ENCODE peak calls at places on chromosomes 3 and 15, in four cellular contexts. W is stimulated activated CD4-positive, alpha-beta T cell treated with anti-CD3 and anti-CD28 coated beads, TNF-alpha, amount 100 ng/mL, for 4 hours; R is activated T-helper 2 cell treated with anti-CD3 and anti-CD28 coated beads, Interferon-gamma antibody, Interleukin-2, Interleukin-4, amounts not matched to agents 10 μg/mL and 5 μg/mL and 100 μg/mL, durations not matched to agents 14 hours and 24 hours and 36 hours; G is myocyte. H is an unnamed sample.
A peak's percentile ranks its signal among the peaks of the same experiment; 100 is the strongest.

GRCh38 chr3:186259612-186260383 is 102.2 kb downstream of the DGKG start:
- DNase-seq in R (peak; percentile 27), W (peak; percentile 44), G (peak; percentile 54), H (peak; percentile 80)

GRCh38 chr15:38627684-38628277 is 63.2 kb upstream of the RASGRP1 start:
- DNase-seq in W (no peak), R (no peak), G (no peak), H (no peak)

GRCh38 chr15:101477851-101478353 is 11.6 kb downstream of the PCSK6 start:
- DNase-seq in G (no peak), W (no peak), R (no peak), H (no peak)

GRCh38 chr15:96629501-96629900 is 299.0 kb downstream of the NR2F2 start:
- DNase-seq in W (no peak), G (no peak), R (no peak), H (no peak)

GRCh38 chr3:140238646-140239314 is 303.8 kb downstream of the CLSTN2 start:
- DNase-seq in G (no peak), R (no peak), W (no peak), H (no peak)

GRCh38 chr15:48507416-48508065 is 138.0 kb downstream of the FBN1 start:
- DNase-seq in G (peak; percentile 57), W (no peak), R (no peak), H (no peak)

GRCh38 chr15:38224486-38224885 is 28.1 kb upstream of the SPRED1 start:
- DNase-seq in G (no peak), R (no peak), W (no peak), H (no peak)

GRCh38 chr15:49131403-49131802 is 24.0 kb downstream of the COPS2 start:
- DNase-seq in R (no peak), W (no peak), G (no peak), H (no peak)

GRCh38 chr3:135237371-135237770 is 442.3 kb downstream of the EPHB1 start:
- DNase-seq in G (no peak), W (no peak), R (no peak), H (no peak)

GRCh38 chr15:73338606-73339388 is 30.0 kb downstream of the HCN4 start:
- DNase-seq in W (no peak), R (no peak), G (no peak), H (no peak)

GRCh38 chr3:8868996-8869395 is 94.3 kb downstream of the RAD18 start:
- DNase-seq in G (no peak), W (no peak), R (no peak), H (no peak)

GRCh38 chr3:160825311-160825800 is 69.3 kb downstream of the PPM1L start:
- DNase-seq in R (no peak), W (no peak), G (no peak), H (no peak)

GRCh38 chr15:98955980-98956723 is 51.4 kb downstream of the PGPEP1L start:
- DNase-seq in W (no peak), G (no peak), R (no peak), H (no peak)

GRCh38 chr3:124529826-124530571 is 200.3 kb upstream of the UMPS start:
- DNase-seq in W (no peak), R (no peak), G (no peak), H (no peak)

GRCh38 chr3:4722103-4722502 is 229.0 kb downstream of the ITPR1 start:
- DNase-seq in R (peak; percentile 23), W (no peak), G (peak; percentile 79), H (peak; percentile 60)

GRCh38 chr3:11195721-11196332 is 41.5 kb downstream of the HRH1 start:
- DNase-seq in R (no peak), W (no peak), G (peak; percentile 43), H (no peak)

GRCh38 chr3:45869638-45870037 is 16.7 kb upstream of the CCR9 start:
- DNase-seq in R (no peak), W (no peak), G (no peak), H (no peak)

GRCh38 chr15:72271895-72272212 is 500 bp downstream of the PARP6 start:
- DNase-seq in G (peak; percentile 21), R (no peak), W (peak; percentile 2), H (no peak)

GRCh38 chr3:156675744-156676466 is 1.5 kb downstream of the TIPARP start:
- DNase-seq in W (no peak), G (peak; percentile 85), R (no peak), H (peak; percentile 73)

GRCh38 chr15:29102911-29103824 is 166.5 kb downstream of the NSMCE3 start:
- DNase-seq in W (no peak), G (no peak), R (no peak), H (peak; percentile 26)

GRCh38 chr15:83682476-83683162 is 28.7 kb downstream of the ADAMTSL3 start:
- DNase-seq in G (no peak), R (no peak), W (no peak), H (no peak)

GRCh38 chr15:85494035-85494793 is 113.8 kb downstream of the AKAP13 start:
- DNase-seq in R (no peak), G (peak; percentile 67), W (no peak), H (no peak)

GRCh38 chr15:35696767-35697231 is 150.8 kb upstream of the DPH6 start:
- DNase-seq in R (no peak), W (no peak), G (no peak), H (no peak)

GRCh38 chr3:47781326-47781684 is 388 bp downstream of the SMARCC1 start:
- DNase-seq in G (peak; percentile 61), W (peak; percentile 48), R (peak; percentile 64), H (peak; percentile 83)

GRCh38 chr15:27183182-27183581 is 212.2 kb downstream of the GABRG3 start:
- DNase-seq in W (no peak), G (no peak), R (no peak), H (no peak)

GRCh38 chr3:159816507-159816906 is 172.1 kb upstream of the IL12A start:
- DNase-seq in W (no peak), R (no peak), G (no peak), H (no peak)

GRCh38 chr3:136957751-136958288 is at the start of gene IL20RB:
- DNase-seq in G (peak; percentile 9), R (no peak), W (no peak), H (no peak)

GRCh38 chr3:9340450-9341009 is 22.3 kb upstream of the THUMPD3 start:
- DNase-seq in G (peak; percentile 78), W (no peak), R (no peak), H (no peak)

GRCh38 chr15:31586841-31587240 is 260.2 kb downstream of the KLF13 start:
- DNase-seq in R (no peak), G (no peak), W (no peak), H (no peak)

GRCh38 chr15:74200394-74200793 is 2.2 kb downstream of the STRA6 start:
- DNase-seq in R (no peak), G (peak; percentile 61), W (no peak), H (peak; percentile 61)

H was measured in Right ventricle myocardium inferior.